ENCODE peak calls at places on chromosome 16, in five cellular contexts. E is Peyer's patch, R is uterus, O is adrenal gland, L is cardiac muscle cell. W is an unnamed sample. For H3K27me3 and H3K4me1, the result is how much of the 10 kb centered on the place peaks cover.

GRCh38 chr16:27313422-27314160 is at the start of gene IL4R:
- DNase-seq in E (peak), R (peak), O (peak), L (peak), W (peak)

GRCh38 chr16:53220585-53220984 is 165.8 kb downstream of the CHD9 start:
- DNase-seq in E (no peak), R (no peak), O (no peak), L (peak), W (peak)

GRCh38 chr16:67542464-67542863 is 13.8 kb downstream of the RIPOR1 start:
- DNase-seq in E (no peak), R (no peak), O (no peak), L (no peak), W (peak)

GRCh38 chr16:31129568-31130335 is 5.8 kb downstream of the PRSS8 start:
- DNase-seq in E (no peak), R (peak), O (no peak), L (no peak), W (no peak)

GRCh38 chr16:27718136-27718766 is 168.3 kb downstream of the KATNIP start:
- DNase-seq in E (peak), R (no peak), O (no peak), L (no peak), W (no peak)

GRCh38 chr16:4209657-4210056 is 32.2 kb downstream of the SRL start:
- DNase-seq in E (no peak), R (no peak), O (no peak), L (no peak), W (no peak)

GRCh38 chr16:4090476-4090875 is 25.8 kb downstream of the ADCY9 start:
- DNase-seq in E (no peak), R (peak), O (no peak), L (no peak), W (no peak)

GRCh38 chr16:55392701-55393100 is 68.7 kb downstream of the IRX6 start:
- DNase-seq in E (no peak), R (no peak), O (no peak), L (no peak), W (no peak)

GRCh38 chr16:75301804-75302203 is 50.4 kb upstream of the BCAR1 start:
- DNase-seq in E (no peak), R (no peak), O (no peak), L (no peak), W (no peak)

GRCh38 chr16:20263138-20263855 is 64.0 kb downstream of the GP2 start:
- DNase-seq in E (no peak), R (no peak), O (no peak), L (no peak), W (no peak)

GRCh38 chr16:50274771-50275415 is 8.5 kb downstream of the ADCY7 start:
- DNase-seq in E (peak), R (no peak), O (no peak), L (no peak), W (no peak)

GRCh38 chr16:72424776-72425175 is 252.8 kb upstream of the PMFBP1 start:
- DNase-seq in E (no peak), R (no peak), O (no peak), L (no peak), W (no peak)

GRCh38 chr16:3478242-3478925 is 16.9 kb downstream of the C16orf90 start:
- DNase-seq in E (peak), R (no peak), O (no peak), L (no peak), W (no peak)

GRCh38 chr16:67425046-67425445 is 5.9 kb upstream of the HSD11B2 start:
- DNase-seq in E (no peak), R (no peak), O (no peak), L (no peak), W (no peak)

GRCh38 chr16:66354321-66354854 is 12.1 kb upstream of the CDH5 start:
- DNase-seq in E (no peak), R (no peak), O (no peak), L (no peak), W (no peak)

GRCh38 chr16:3112881-3113574 is 642 bp downstream of the ZNF205 start:
- DNase-seq in E (no peak), R (peak), O (no peak), L (no peak), W (no peak)

GRCh38 chr16:3216263-3216640 is 18.7 kb downstream of the ZNF200 start:
- DNase-seq in E (no peak), R (no peak), O (no peak), L (no peak), W (no peak)

GRCh38 chr16:80330803-80331202 is 210.0 kb upstream of the DYNLRB2 start:
- DNase-seq in E (no peak), R (no peak), O (no peak), L (no peak), W (no peak)

GRCh38 chr16:49575352-49576172 is 202.0 kb downstream of the C16orf78 start:
- DNase-seq in E (no peak), R (no peak), O (peak), L (peak), W (no peak)

GRCh38 chr16:88628512-88628974 is 9.8 kb upstream of the IL17C start:
- DNase-seq in E (no peak), R (no peak), O (peak), L (peak), W (no peak)
- TF ChIP-seq CTCF in E (no peak), R (no peak), O (peak), L (peak), W (no peak)

GRCh38 chr16:89045181-89045815 is 48.4 kb upstream of the ACSF3 start:
- DNase-seq in E (no peak), R (no peak), O (no peak), L (no peak), W (no peak)

GRCh38 chr16:89045881-89046280 is 47.8 kb upstream of the ACSF3 start:
- DNase-seq in E (no peak), R (no peak), O (no peak), L (no peak), W (no peak)

GRCh38 chr16:89042711-89043551 is 50.7 kb upstream of the ACSF3 start:
- DNase-seq in E (no peak), R (no peak), O (no peak), L (no peak), W (no peak)

GRCh38 chr16:89043636-89044393 is 49.8 kb upstream of the ACSF3 start:
- DNase-seq in E (no peak), R (no peak), O (no peak), L (no peak), W (no peak)

DNA sequence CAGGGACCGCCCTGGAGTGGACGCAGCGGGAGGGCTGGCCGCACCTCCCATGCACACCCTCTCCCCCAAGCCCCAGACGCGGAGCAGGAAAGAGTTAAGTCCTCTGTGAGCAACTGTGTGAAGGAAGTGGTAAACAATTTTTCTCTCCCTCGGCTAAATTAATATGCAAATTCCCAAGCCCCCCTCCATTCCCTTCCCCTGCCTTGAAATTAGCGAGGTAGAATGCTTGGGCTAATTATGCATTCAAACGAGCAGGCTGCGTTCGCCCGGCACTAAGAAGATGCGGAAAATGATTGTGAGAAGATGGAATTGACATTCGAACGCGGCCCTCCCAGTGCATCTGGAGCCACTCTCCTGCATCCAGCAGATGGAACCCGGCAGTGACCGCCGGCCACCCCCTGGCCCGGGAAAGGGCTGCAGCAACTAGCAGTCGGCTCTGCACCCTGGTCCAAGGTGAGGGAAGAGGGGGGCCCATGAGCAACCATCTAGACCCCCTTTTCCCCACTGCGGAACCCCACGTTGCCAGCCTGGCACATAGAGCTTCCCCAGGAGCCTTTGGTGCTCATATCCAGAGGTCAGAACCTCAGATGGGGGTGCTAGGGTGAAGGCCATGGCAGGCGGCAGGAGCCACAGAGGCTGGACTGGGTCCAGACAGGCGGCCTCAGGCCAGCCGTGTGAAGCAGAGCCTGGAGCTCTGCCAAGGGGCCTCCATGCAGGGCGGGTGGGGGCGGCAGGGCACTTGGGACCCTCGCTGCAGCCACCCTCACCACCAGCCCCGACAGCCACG is 49.1 kb upstream of the ACSF3 start:
- DNase-seq in E (no peak), R (no peak), O (no peak), L (no peak), W (no peak)
- H3K27me3 ChIP-seq in E (under half), R (under half), O (under half), L (under half), W (under half)

GRCh38 chr16:19114359-19115147 is 789 bp downstream of the ITPRIPL2 start:
- DNase-seq in E (peak), R (peak), O (peak), L (no peak), W (no peak)
- H3K4me1 ChIP-seq in E (under half), R (under half), O (under half), L (under half), W (under half)

GRCh38 chr16:84914273-84914672 is 94.5 kb downstream of the CRISPLD2 start:
- DNase-seq in E (no peak), R (peak), O (no peak), L (no peak), W (no peak)
- TF ChIP-seq CTCF in E (no peak), R (no peak), O (no peak), L (no peak), W (no peak)

DNA sequence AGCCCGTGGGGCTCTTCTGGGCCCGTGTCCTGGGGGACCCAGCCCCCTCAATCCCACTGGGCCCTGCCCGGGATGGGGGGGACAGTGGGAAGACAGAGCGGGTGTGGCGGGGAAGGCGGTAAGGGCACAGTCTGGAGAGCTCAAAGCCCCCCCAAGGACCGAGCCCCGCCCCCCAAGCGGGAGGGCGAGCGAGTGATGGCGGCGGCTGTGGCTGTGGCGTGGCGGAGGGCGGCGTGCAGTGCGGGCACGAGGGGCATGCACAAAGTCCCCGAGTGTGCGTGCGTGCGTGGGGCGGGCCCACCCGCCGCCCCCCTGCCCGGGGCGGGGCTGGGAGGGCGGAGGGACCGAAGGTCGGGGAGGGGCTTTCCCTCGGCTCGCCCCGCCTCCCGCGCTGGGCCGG is 3.6 kb upstream of the WDR24 start:
- DNase-seq in E (no peak), R (no peak), O (no peak), L (no peak), W (no peak)
- H3K27me3 ChIP-seq in E (under half), R (under half), O (under half), L (half or more), W (under half)

GRCh38 chr16:88458039-88458772 is 5.1 kb downstream of the ZFPM1 start:
- DNase-seq in E (no peak), R (no peak), O (peak), L (no peak), W (no peak)

GRCh38 chr16:88459366-88460055 is 6.4 kb downstream of the ZFPM1 start:
- DNase-seq in E (no peak), R (no peak), O (no peak), L (no peak), W (no peak)

GRCh38 chr16:88460496-88461169 is 7.6 kb downstream of the ZFPM1 start:
- DNase-seq in E (no peak), R (no peak), O (no peak), L (no peak), W (no peak)

GRCh38 chr16:88456356-88457292 is 3.5 kb downstream of the ZFPM1 start:
- DNase-seq in E (no peak), R (no peak), O (no peak), L (no peak), W (peak)

DNA sequence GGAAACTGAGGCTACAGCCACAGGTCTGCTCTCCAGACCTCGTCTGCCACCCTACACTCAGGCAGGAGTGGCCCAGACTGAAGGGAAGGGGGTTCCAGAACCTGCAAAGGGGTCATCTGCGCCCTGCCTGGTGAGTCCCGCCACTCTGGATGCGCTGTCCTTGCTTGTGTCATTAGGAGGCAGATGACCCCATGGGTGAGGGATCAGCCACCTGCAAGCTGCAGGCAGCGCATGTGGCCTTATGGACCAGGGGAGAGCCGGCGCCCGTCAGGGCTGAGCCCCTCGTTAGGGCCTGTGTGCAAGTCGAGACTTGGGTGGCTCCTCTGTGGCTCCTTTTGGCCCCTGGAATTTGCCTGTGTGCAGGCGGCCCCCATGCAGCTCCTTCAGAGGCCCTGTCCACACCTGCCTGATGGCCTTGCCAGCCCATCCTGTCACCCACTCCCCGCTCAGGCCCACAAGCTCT is 5.7 kb downstream of the ZFPM1 start:
- DNase-seq in E (no peak), R (no peak), O (no peak), L (no peak), W (no peak)
- H3K4me1 ChIP-seq in E (under half), R (under half), O (under half), L (under half), W (under half)